ENCODE peak calls at places on chromosome 18, in eight cellular contexts. Z is left ventricle myocardium inferior, J is neural crest cell, E is fibroblast of the conjunctiva, Y is AG09319, I is astrocyte of the spinal cord, V is A549, Q is NB4. A is an unnamed sample.

GRCh38 chr18:40672590-40672989 is 1282.4 kb upstream of the PIK3C3 start:
- DNase-seq in E (no peak), Y (no peak), Z (no peak), V (no peak), I (no peak), Q (no peak), J (no peak), A (no peak)

GRCh38 chr18:56799756-56800155 is 148.6 kb downstream of the WDR7 start:
- DNase-seq in Q (no peak), Z (no peak), J (no peak), E (no peak), I (peak; percentile 21), Y (no peak), V (no peak), A (no peak)

GRCh38 chr18:65352183-65352582 is 398.6 kb upstream of the CDH7 start:
- DNase-seq in J (no peak), V (no peak), Q (no peak), Y (no peak), E (no peak), Z (no peak), I (peak; percentile 33), A (no peak)

GRCh38 chr18:47883771-47884413 is 46.6 kb downstream of the SMAD2 start:
- DNase-seq in E (no peak), J (no peak), Z (no peak), Q (no peak), V (no peak), Y (no peak), I (peak; percentile 74), A (no peak)

GRCh38 chr18:50711401-50711800 is 108.4 kb downstream of the MRO start:
- DNase-seq in Z (no peak), Y (no peak), I (no peak), V (no peak), Q (no peak), J (no peak), E (no peak), A (no peak)

GRCh38 chr18:68533641-68534040 is 181.3 kb downstream of the TMX3 start:
- DNase-seq in V (no peak), I (no peak), J (no peak), Q (no peak), E (no peak), Z (no peak), Y (no peak), A (no peak)

GRCh38 chr18:30889582-30890301 is 152.8 kb downstream of the DSC3 start:
- DNase-seq in E (no peak), Y (no peak), Q (peak; percentile 23), I (peak; percentile 50), Z (no peak), V (peak; percentile 27), J (no peak), A (no peak)

GRCh38 chr18:21243041-21243431 is 1.0 kb downstream of the GREB1L start:
- DNase-seq in Z (no peak), Y (no peak), E (no peak), Q (no peak), I (no peak), J (no peak), V (peak; percentile 11), A (no peak)

GRCh38 chr18:32930695-32931301 is 158.0 kb upstream of the KLHL14 start:
- DNase-seq in Z (no peak), J (no peak), E (peak; percentile 48), Q (peak; percentile 54), Y (peak; percentile 7), V (peak; percentile 27), I (peak; percentile 70), A (no peak)

GRCh38 chr18:22564036-22564435 is 146.3 kb upstream of the CTAGE1 start:
- DNase-seq in E (no peak), Q (no peak), V (no peak), Z (no peak), I (peak; percentile 82), J (no peak), Y (no peak), A (no peak)

GRCh38 chr18:78687736-78688135 is 291.9 kb upstream of the SALL3 start:
- DNase-seq in J (no peak), Q (no peak), V (no peak), I (no peak), Z (no peak), E (no peak), Y (no peak), A (no peak)

GRCh38 chr18:74485860-74486849 is 10.0 kb upstream of the CNDP2 start:
- DNase-seq in Y (no peak), I (no peak), J (no peak), Z (no peak), Q (no peak), V (no peak), E (no peak), A (no peak)

GRCh38 chr18:267380-267687 is 513 bp downstream of the THOC1 start:
- DNase-seq in Q (no peak), J (no peak), Y (no peak), E (no peak), Z (no peak), V (peak; percentile 32), I (no peak), A (no peak)

GRCh38 chr18:76546282-76546572 is 51.2 kb upstream of the ZNF516 start:
- DNase-seq in E (no peak), Z (no peak), Q (no peak), I (no peak), V (no peak), Y (no peak), J (no peak), A (no peak)

GRCh38 chr18:58991127-58991798 is 126.6 kb downstream of the ZNF532 start:
- DNase-seq in Y (no peak), J (no peak), Q (no peak), Z (no peak), I (peak; percentile 43), E (no peak), V (no peak), A (no peak)

GRCh38 chr18:72822202-72822601 is 45.6 kb downstream of the NETO1 start:
- DNase-seq in I (no peak), V (no peak), J (no peak), Z (no peak), Y (no peak), Q (no peak), E (no peak), A (no peak)

GRCh38 chr18:65035701-65036100 is 715.1 kb upstream of the CDH7 start:
- DNase-seq in J (no peak), Y (no peak), Z (no peak), V (no peak), I (no peak), Q (no peak), E (no peak), A (no peak)

GRCh38 chr18:61554117-61554776 is 221.0 kb downstream of the CDH20 start:
- DNase-seq in V (no peak), J (no peak), Y (no peak), Q (no peak), Z (no peak), E (no peak), I (no peak), A (peak; percentile 44)

GRCh38 chr18:79396431-79397287 is 929 bp downstream of the NFATC1 start:
- DNase-seq in Y (no peak), J (no peak), Z (peak; percentile 66), I (peak; percentile 21), V (peak; percentile 45), Q (peak; percentile 52), E (no peak), A (peak; percentile 83)

GRCh38 chr18:25279133-25279532 is 72.8 kb downstream of the ZNF521 start:
- DNase-seq in Q (no peak), Z (no peak), J (no peak), E (no peak), V (no peak), Y (no peak), I (peak; percentile 31), A (no peak)

GRCh38 chr18:48973731-48974130 is 23.0 kb upstream of the SMAD7 start:
- DNase-seq in Y (no peak), I (no peak), Q (no peak), Z (no peak), E (no peak), J (no peak), V (no peak), A (no peak)

GRCh38 chr18:36831139-36831538 is 2.2 kb downstream of the KIAA1328 start:
- DNase-seq in Z (no peak), V (no peak), Q (no peak), I (no peak), Y (no peak), E (no peak), J (no peak), A (no peak)

GRCh38 chr18:49843778-49844625 is 30.7 kb upstream of the ACAA2 start:
- DNase-seq in Q (no peak), J (no peak), V (no peak), Z (no peak), Y (no peak), I (no peak), E (no peak), A (no peak)

GRCh38 chr18:46719388-46719787 is 37.5 kb downstream of the ST8SIA5 start:
- DNase-seq in J (no peak), Z (no peak), E (no peak), V (no peak), I (no peak), Q (no peak), Y (no peak), A (no peak)

GRCh38 chr18:6718255-6718654 is 11.3 kb upstream of the ARHGAP28 start:
- DNase-seq in E (no peak), I (no peak), J (no peak), Q (no peak), V (no peak), Y (no peak), Z (no peak), A (no peak)

GRCh38 chr18:79476918-79477685 is 81.4 kb downstream of the NFATC1 start:
- DNase-seq in Y (no peak), E (no peak), Z (peak; percentile 8), Q (no peak), J (no peak), V (no peak), I (no peak), A (peak; percentile 14)

GRCh38 chr18:58148954-58149471 is 105.0 kb downstream of the NEDD4L start:
- DNase-seq in E (no peak), Q (no peak), J (no peak), V (no peak), I (no peak), Z (no peak), Y (no peak), A (no peak)

GRCh38 chr18:3468833-3469232 is 18.9 kb downstream of the TGIF1 start:
- DNase-seq in Y (no peak), V (peak; percentile 61), I (no peak), E (no peak), Z (no peak), Q (peak; percentile 48), J (no peak), A (no peak)

GRCh38 chr18:27585602-27586173 is 400.6 kb upstream of the CHST9 start:
- DNase-seq in J (no peak), E (no peak), V (no peak), I (no peak), Q (no peak), Y (no peak), Z (no peak), A (no peak)

GRCh38 chr18:51227660-51228059 is 30.2 kb upstream of the MEX3C start:
- DNase-seq in J (no peak), V (no peak), E (no peak), Z (no peak), Y (no peak), I (no peak), Q (no peak), A (no peak)

GRCh38 chr18:45722899-45723298 is 1.1 kb upstream of the SLC14A1 start:
- DNase-seq in V (peak; percentile 70), J (peak; percentile 75), E (peak; percentile 65), Q (peak; percentile 76), Z (peak; percentile 68), I (peak; percentile 83), Y (no peak), A (peak; percentile 79)